ENCODE peak calls at places on chromosomes 11 and 22, in six cellular contexts. Q is neuronal stem cell, Y is IMR-90, Z is mesenchymal stem cell, I is H9, M is H1. K is an unnamed sample.

GRCh38 chr22:27990879-27991278 is 71.8 kb upstream of the PITPNB start:
- DNase-seq in Q (peak), Y (peak), Z (peak), I (peak), M (peak), K (peak)

GRCh38 chr22:20232781-20233180 is 35.3 kb downstream of the RTN4R start:
- DNase-seq in Q (no peak), Y (no peak), Z (no peak), I (no peak), M (no peak), K (no peak)

GRCh38 chr22:44089717-44090570 is 65.8 kb downstream of the PARVB start:
- DNase-seq in Q (no peak), Y (no peak), Z (no peak), I (no peak), M (no peak), K (no peak)

GRCh38 chr22:31139866-31140716 is at the start of gene PLA2G3:
- DNase-seq in Q (peak), Y (peak), Z (peak), I (peak), M (peak), K (no peak)

GRCh38 chr22:17769013-17769715 is 5.1 kb downstream of the BID start:
- DNase-seq in Q (no peak), Y (no peak), Z (no peak), I (no peak), M (no peak), K (no peak)

GRCh38 chr11:60765355-60765754 is 8.7 kb downstream of the MS4A15 start:
- DNase-seq in Q (no peak), Y (no peak), Z (no peak), I (no peak), M (no peak), K (peak)

GRCh38 chr11:47061429-47062178 is 115.1 kb downstream of the ARFGAP2 start:
- DNase-seq in Q (no peak), Y (no peak), Z (no peak), I (no peak), M (no peak), K (no peak)

GRCh38 chr11:12113294-12113693 is 2.9 kb downstream of the MICAL2 start:
- DNase-seq in Q (no peak), Y (peak), Z (no peak), I (no peak), M (no peak), K (no peak)

GRCh38 chr11:27397619-27398412 is 34.8 kb upstream of the CCDC34 start:
- DNase-seq in Q (no peak), Y (no peak), Z (no peak), I (no peak), M (no peak), K (peak)

GRCh38 chr22:19716041-19716828 is 1.9 kb downstream of the SEPTIN5 start:
- DNase-seq in Q (no peak), Y (no peak), Z (no peak), I (no peak), M (no peak), K (no peak)

GRCh38 chr22:48717076-48717810 is 1110.4 kb downstream of the BRD1 start:
- DNase-seq in Q (no peak), Y (no peak), Z (no peak), I (no peak), M (no peak), K (peak)

GRCh38 chr11:79397252-79397651 is 43.6 kb downstream of the TENM4 start:
- DNase-seq in Q (no peak), Y (peak), Z (no peak), I (no peak), M (no peak), K (no peak)

GRCh38 chr11:28981331-28981865 is 873.2 kb downstream of the METTL15 start:
- DNase-seq in Q (no peak), Y (peak), Z (no peak), I (no peak), M (no peak), K (no peak)

GRCh38 chr22:38959574-38959973 is 2.2 kb downstream of the APOBEC3A start:
- DNase-seq in Q (no peak), Y (no peak), Z (no peak), I (no peak), M (no peak), K (no peak)

GRCh38 chr11:87076260-87076783 is 38.6 kb downstream of the TMEM135 start:
- DNase-seq in Q (no peak), Y (no peak), Z (no peak), I (no peak), M (no peak), K (no peak)

GRCh38 chr11:120540744-120541143 is 29.2 kb downstream of the GRIK4 start:
- DNase-seq in Q (no peak), Y (peak), Z (no peak), I (no peak), M (no peak), K (peak)

GRCh38 chr22:32623943-32624342 is 149.3 kb downstream of the FBXO7 start:
- DNase-seq in Q (no peak), Y (peak), Z (peak), I (no peak), M (no peak), K (no peak)

GRCh38 chr11:84249344-84250135 is 963.4 kb upstream of the CCDC90B start:
- DNase-seq in Q (no peak), Y (no peak), Z (peak), I (no peak), M (no peak), K (peak)

GRCh38 chr11:128890543-128891409 is at the start of gene KCNJ5:
- DNase-seq in Q (no peak), Y (no peak), Z (peak), I (peak), M (peak), K (no peak)

GRCh38 chr22:42780070-42780540 is 59.4 kb upstream of the A4GALT start:
- DNase-seq in Q (peak), Y (peak), Z (peak), I (peak), M (no peak), K (peak)

GRCh38 chr11:111336582-111337256 is 38.4 kb downstream of the POU2AF3 start:
- DNase-seq in Q (no peak), Y (peak), Z (peak), I (peak), M (no peak), K (peak)

GRCh38 chr22:44341431-44342346 is 28.9 kb upstream of the SHISAL1 start:
- DNase-seq in Q (no peak), Y (peak), Z (peak), I (no peak), M (no peak), K (no peak)

GRCh38 chr11:110077866-110078325 is 15.3 kb upstream of the ZC3H12C start:
- DNase-seq in Q (no peak), Y (peak), Z (peak), I (no peak), M (no peak), K (no peak)

GRCh38 chr11:89491141-89491690 is at the start of gene NOX4:
- DNase-seq in Q (peak), Y (peak), Z (peak), I (peak), M (peak), K (no peak)

GRCh38 chr11:92693146-92693545 is 276.3 kb upstream of the MTNR1B start:
- DNase-seq in Q (no peak), Y (peak), Z (no peak), I (no peak), M (no peak), K (no peak)

GRCh38 chr11:10382518-10382917 is 72.5 kb upstream of the AMPD3 start:
- DNase-seq in Q (no peak), Y (no peak), Z (no peak), I (peak), M (peak), K (peak)

GRCh38 chr22:22386602-22387385 is 121.7 kb downstream of the ZNF280B start:
- DNase-seq in Q (no peak), Y (no peak), Z (no peak), I (no peak), M (no peak), K (peak)

GRCh38 chr11:83528225-83528624 is 242.1 kb upstream of the CCDC90B start:
- DNase-seq in Q (no peak), Y (no peak), Z (no peak), I (no peak), M (no peak), K (no peak)

DNA sequence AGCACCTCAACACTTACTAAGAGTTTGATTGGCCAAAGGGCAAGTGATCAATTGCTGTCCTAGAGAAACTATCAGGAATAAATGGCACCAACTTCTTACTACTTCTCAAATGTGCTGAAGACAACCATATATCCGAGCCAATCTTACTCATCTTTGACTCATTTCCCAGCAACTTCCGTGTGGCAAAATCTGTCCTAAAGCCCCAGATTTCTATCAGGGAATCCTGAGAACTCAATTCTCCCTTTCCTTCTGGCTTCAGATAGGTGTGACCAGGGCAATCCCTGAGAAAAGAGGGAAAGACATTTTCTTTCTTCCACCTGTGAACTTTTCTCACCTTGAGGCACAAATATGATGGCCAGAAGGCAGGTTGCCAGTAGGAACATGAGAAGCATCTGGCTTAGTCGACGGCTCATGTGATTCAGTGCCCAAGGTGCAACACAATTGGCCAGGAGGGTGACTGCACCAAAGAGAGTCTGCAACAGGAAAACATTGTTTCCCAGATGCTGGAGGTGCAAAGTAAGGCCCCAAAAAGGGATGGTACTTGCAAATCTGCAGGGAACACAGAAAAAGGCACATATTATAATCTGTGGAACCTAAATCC is 21.8 kb upstream of the SLC22A24 start:
- DNase-seq in Q (no peak), Y (no peak), Z (no peak), I (no peak), M (no peak), K (no peak)
- H4K91ac ChIP-seq in Q (no peak), Y (no peak), Z (no peak), I (no peak), M (no peak), K (no peak)

DNA sequence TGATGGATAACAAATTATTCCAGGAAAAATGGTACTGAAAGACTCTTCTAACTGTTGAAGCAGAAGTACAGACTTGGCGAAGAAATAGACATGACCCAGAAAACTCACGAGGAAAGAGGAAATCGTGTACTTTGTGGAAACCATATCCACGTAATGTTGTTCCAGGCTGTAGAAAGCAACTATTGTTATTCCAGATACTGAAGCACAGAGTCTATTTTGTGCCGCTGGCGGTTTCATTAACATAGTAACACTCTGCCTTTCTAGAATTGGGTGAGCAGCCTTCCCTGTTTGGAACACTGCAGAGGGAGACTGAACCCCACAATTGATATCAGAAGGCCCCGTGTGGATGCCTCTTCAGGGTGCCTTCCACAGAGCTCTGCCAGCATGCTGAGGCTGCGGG is 310.7 kb downstream of the TBC1D22A start:
- DNase-seq in Q (no peak), Y (no peak), Z (no peak), I (no peak), M (no peak), K (no peak)
- H3K14ac ChIP-seq in Q (no peak), Y (no peak), Z (no peak), I (no peak), M (no peak), K (no peak)

GRCh38 chr22:35728639-35729308 is 11.1 kb downstream of the APOL5 start:
- DNase-seq in Q (no peak), Y (no peak), Z (no peak), I (no peak), M (no peak), K (no peak)

GRCh38 chr22:35732116-35732515 is 14.4 kb downstream of the APOL5 start:
- DNase-seq in Q (no peak), Y (no peak), Z (no peak), I (no peak), M (no peak), K (no peak)

GRCh38 chr22:35733036-35733435 is 15.4 kb downstream of the APOL5 start:
- DNase-seq in Q (no peak), Y (no peak), Z (no peak), I (no peak), M (no peak), K (no peak)

GRCh38 chr22:35729309-35729698 is 11.6 kb downstream of the APOL5 start:
- DNase-seq in Q (no peak), Y (no peak), Z (no peak), I (no peak), M (no peak), K (no peak)

DNA sequence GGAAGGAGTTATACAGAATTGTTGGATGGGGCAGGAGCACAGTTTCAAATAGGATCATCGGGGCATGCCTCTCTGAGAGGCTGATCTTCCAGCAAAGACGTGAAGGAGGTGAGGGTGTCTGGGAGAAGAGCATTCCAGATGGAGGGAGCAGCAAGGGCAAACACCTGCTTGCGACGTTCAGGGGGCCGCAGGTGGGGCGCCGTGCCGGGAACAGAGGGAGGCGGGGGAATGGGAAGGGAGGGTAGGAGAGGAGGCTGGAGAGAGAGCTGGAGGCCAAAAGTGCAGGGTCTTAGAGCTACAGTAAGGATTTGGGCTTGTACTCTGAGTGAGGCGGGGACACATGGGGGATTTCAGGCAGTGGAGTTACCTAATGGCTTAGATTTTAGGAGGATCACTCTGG is 13.6 kb downstream of the APOL5 start:
- DNase-seq in Q (no peak), Y (no peak), Z (no peak), I (no peak), M (no peak), K (no peak)
- H3K4ac ChIP-seq in Q (no peak), Y (no peak), Z (no peak), I (no peak), M (no peak), K (no peak)

GRCh38 chr22:46583571-46583970 is 36.6 kb upstream of the GRAMD4 start:
- DNase-seq in Q (no peak), Y (no peak), Z (no peak), I (peak), M (no peak), K (no peak)

GRCh38 chr22:46580940-46581579 is 39.1 kb upstream of the GRAMD4 start:
- DNase-seq in Q (no peak), Y (no peak), Z (no peak), I (no peak), M (no peak), K (no peak)

GRCh38 chr22:46581580-46582244 is 38.5 kb upstream of the GRAMD4 start:
- DNase-seq in Q (no peak), Y (no peak), Z (no peak), I (peak), M (no peak), K (no peak)

GRCh38 chr22:46584081-46584903 is 35.9 kb upstream of the GRAMD4 start:
- DNase-seq in Q (no peak), Y (peak), Z (peak), I (peak), M (peak), K (no peak)

GRCh38 chr22:46582281-46582811 is 37.8 kb upstream of the GRAMD4 start:
- DNase-seq in Q (no peak), Y (no peak), Z (no peak), I (peak), M (no peak), K (no peak)
- H4K91ac ChIP-seq in Q (no peak), Y (no peak), Z (no peak), I (no peak), M (no peak), K (no peak)

GRCh38 chr11:55826919-55827318 is at the start of gene OR5L2:
- DNase-seq in Q (no peak), Y (no peak), Z (no peak), I (no peak), M (no peak), K (no peak)
- H3K14ac ChIP-seq in Q (no peak), Y (no peak), Z (no peak), I (no peak), M (no peak), K (no peak)

GRCh38 chr11:34052608-34053160 is 1.2 kb downstream of the CAPRIN1 start:
- DNase-seq in Q (peak), Y (no peak), Z (peak), I (no peak), M (peak), K (no peak)
- H3K4ac ChIP-seq in Q (peak), Y (peak), Z (peak), I (peak), M (peak), K (peak)

DNA sequence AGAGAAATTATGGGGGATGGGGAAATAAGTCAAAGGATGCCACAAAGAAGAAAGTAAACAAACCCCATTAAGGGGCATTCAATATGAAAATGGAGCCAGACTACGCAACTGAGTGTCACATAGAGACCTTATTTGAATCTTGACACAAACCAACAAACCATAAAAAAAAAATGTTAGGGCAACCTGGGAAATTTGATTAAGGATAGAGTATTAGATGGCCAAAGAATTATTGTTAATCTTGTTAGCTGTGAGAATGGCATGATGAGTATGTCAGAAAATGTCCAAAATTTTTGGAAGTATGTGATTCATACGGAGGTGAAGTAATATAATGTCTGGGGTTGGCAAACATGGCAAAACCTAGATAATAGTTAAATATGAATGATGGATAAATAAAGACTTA is 322.1 kb upstream of the MPPED2 start:
- DNase-seq in Q (no peak), Y (no peak), Z (no peak), I (no peak), M (no peak), K (no peak)
- H4K91ac ChIP-seq in Q (no peak), Y (no peak), Z (no peak), I (no peak), M (no peak), K (no peak)

GRCh38 chr11:94860333-94860732 is 92.2 kb downstream of the AMOTL1 start:
- DNase-seq in Q (no peak), Y (no peak), Z (no peak), I (no peak), M (no peak), K (no peak)
- H3K14ac ChIP-seq in Q (no peak), Y (no peak), Z (no peak), I (no peak), M (no peak), K (no peak)

GRCh38 chr22:29032014-29032475 is 29.6 kb downstream of the C22orf31 start:
- DNase-seq in Q (no peak), Y (no peak), Z (no peak), I (no peak), M (no peak), K (no peak)
- H3K4ac ChIP-seq in Q (no peak), Y (peak), Z (peak), I (no peak), M (peak), K (peak)

K was measured in trophoblast cell.